ENCODE peak calls at places on chromosomes 11 and 22, in seven cellular contexts. O is foreskin fibroblast; K is IMR-90; F is cardiac fibroblast; J is activated CD4-positive, CD25-positive, alpha-beta regulatory T cell treated with anti-CD3 and anti-CD28 coated beads, Interleukin-2, amount 50 U/mL, for 72 hours; Z is stimulated activated CD8-positive, alpha-beta memory T cell treated with anti-CD3 and anti-CD28 coated beads, Interleukin-2, amount 100 ng/mL, for 1 hour; V is CD8-positive, alpha-beta T cell. N is an unnamed sample.

GRCh38 chr11:73439002-73439843 is 63.0 kb downstream of the RELT start:
- DNase-seq in O (peak), K (peak), F (no peak), J (no peak), Z (no peak), V (no peak), N (peak)

GRCh38 chr11:75717608-75718403 is at the start of gene MOGAT2:
- DNase-seq in O (no peak), K (no peak), F (no peak), J (no peak), Z (no peak), V (no peak), N (no peak)

GRCh38 chr11:75453916-75454655 is 21.1 kb upstream of the KLHL35 start:
- DNase-seq in O (no peak), K (peak), F (peak), J (no peak), Z (no peak), V (no peak), N (peak)

GRCh38 chr11:14673824-14674432 is 30.3 kb downstream of the PDE3B start:
- DNase-seq in O (peak), K (no peak), F (no peak), J (no peak), Z (no peak), V (no peak), N (peak)

GRCh38 chr11:45933131-45933821 is 10.8 kb downstream of the LARGE2 start:
- DNase-seq in O (no peak), K (peak), F (no peak), J (no peak), Z (no peak), V (no peak), N (no peak)

GRCh38 chr22:24450600-24450999 is 23.2 kb downstream of the ADORA2A start:
- DNase-seq in O (no peak), K (no peak), F (no peak), J (no peak), Z (no peak), V (no peak), N (no peak)

GRCh38 chr11:68313574-68314202 is 1.3 kb downstream of the LRP5 start:
- DNase-seq in O (no peak), K (peak), F (peak), J (no peak), Z (no peak), V (no peak), N (peak)

GRCh38 chr11:107857550-107858216 is 904 bp downstream of the SLC35F2 start:
- DNase-seq in O (no peak), K (peak), F (peak), J (no peak), Z (no peak), V (peak), N (peak)

GRCh38 chr11:70073881-70074371 is 4.2 kb upstream of the ANO1 start:
- DNase-seq in O (no peak), K (peak), F (peak), J (no peak), Z (no peak), V (no peak), N (no peak)

GRCh38 chr11:7869467-7869866 is 61.6 kb downstream of the OR10A6 start:
- DNase-seq in O (peak), K (no peak), F (peak), J (no peak), Z (no peak), V (no peak), N (no peak)

GRCh38 chr22:38924197-38924952 is 33.0 kb upstream of the APOBEC3A start:
- DNase-seq in O (peak), K (peak), F (peak), J (no peak), Z (no peak), V (no peak), N (peak)

GRCh38 chr22:20937031-20937793 is 20.0 kb downstream of the CRKL start:
- DNase-seq in O (no peak), K (no peak), F (no peak), J (no peak), Z (no peak), V (no peak), N (no peak)

GRCh38 chr11:83364500-83365059 is 78.4 kb upstream of the CCDC90B start:
- DNase-seq in O (no peak), K (no peak), F (no peak), J (no peak), Z (no peak), V (no peak), N (no peak)

GRCh38 chr11:70127653-70128434 is 49.7 kb downstream of the ANO1 start:
- DNase-seq in O (no peak), K (peak), F (peak), J (no peak), Z (no peak), V (no peak), N (no peak)

GRCh38 chr11:123300874-123301695 is 106.0 kb upstream of the CLMP start:
- DNase-seq in O (peak), K (peak), F (peak), J (no peak), Z (no peak), V (no peak), N (peak)

GRCh38 chr11:130480166-130480565 is 31.7 kb downstream of the ADAMTS15 start:
- DNase-seq in O (no peak), K (peak), F (peak), J (no peak), Z (no peak), V (no peak), N (no peak)

GRCh38 chr11:99505319-99505718 is 484.6 kb downstream of the CNTN5 start:
- DNase-seq in O (no peak), K (peak), F (peak), J (no peak), Z (no peak), V (no peak), N (peak)

GRCh38 chr22:49954991-49955580 is 5.5 kb upstream of the PIM3 start:
- DNase-seq in O (no peak), K (no peak), F (no peak), J (no peak), Z (no peak), V (no peak), N (no peak)

GRCh38 chr11:68495330-68495729 is 34.8 kb downstream of the PPP6R3 start:
- DNase-seq in O (no peak), K (no peak), F (no peak), J (no peak), Z (no peak), V (no peak), N (no peak)

GRCh38 chr11:67415501-67416304 is at the start of gene CARNS1:
- DNase-seq in O (no peak), K (no peak), F (no peak), J (no peak), Z (no peak), V (no peak), N (no peak)

GRCh38 chr11:27464155-27464759 is 8.3 kb downstream of the LGR4 start:
- DNase-seq in O (peak), K (peak), F (peak), J (no peak), Z (no peak), V (no peak), N (no peak)

GRCh38 chr11:112274007-112274783 is 13.5 kb upstream of the PLET1 start:
- DNase-seq in O (no peak), K (no peak), F (no peak), J (no peak), Z (no peak), V (no peak), N (no peak)

GRCh38 chr11:14073821-14074529 is 111.5 kb downstream of the SPON1 start:
- DNase-seq in O (peak), K (no peak), F (peak), J (no peak), Z (no peak), V (no peak), N (peak)

GRCh38 chr22:41445171-41446056 is 1.2 kb downstream of the TOB2 start:
- DNase-seq in O (no peak), K (no peak), F (peak), J (peak), Z (no peak), V (peak), N (no peak)

GRCh38 chr11:60767388-60767811 is 10.7 kb downstream of the MS4A15 start:
- DNase-seq in O (no peak), K (no peak), F (no peak), J (no peak), Z (no peak), V (no peak), N (no peak)

GRCh38 chr11:119782673-119783072 is 53.7 kb upstream of the NECTIN1 start:
- DNase-seq in O (no peak), K (peak), F (peak), J (no peak), Z (no peak), V (no peak), N (no peak)

GRCh38 chr11:62791501-62792192 is at the start of gene TMEM223:
- DNase-seq in O (peak), K (peak), F (peak), J (peak), Z (peak), V (peak), N (peak)

GRCh38 chr11:63670738-63671321 is 346 bp downstream of the ATL3 start:
- DNase-seq in O (peak), K (no peak), F (no peak), J (peak), Z (peak), V (peak), N (peak)

GRCh38 chr11:44596541-44597276 is 31.2 kb downstream of the CD82 start:
- DNase-seq in O (no peak), K (no peak), F (no peak), J (peak), Z (peak), V (peak), N (no peak)

GRCh38 chr11:17810736-17811135 is 76.2 kb downstream of the KCNC1 start:
- DNase-seq in O (peak), K (peak), F (peak), J (no peak), Z (no peak), V (no peak), N (peak)

GRCh38 chr22:50010676-50011446 is 1.7 kb downstream of the IL17REL start:
- DNase-seq in O (no peak), K (no peak), F (no peak), J (peak), Z (peak), V (no peak), N (no peak)

GRCh38 chr11:2933376-2934056 is 4.3 kb upstream of the PHLDA2 start:
- DNase-seq in O (peak), K (peak), F (peak), J (peak), Z (no peak), V (no peak), N (peak)

GRCh38 chr22:42297778-42298177 is 27.3 kb upstream of the TCF20 start:
- DNase-seq in O (no peak), K (no peak), F (no peak), J (no peak), Z (no peak), V (no peak), N (no peak)

GRCh38 chr22:49604732-49605302 is 222.9 kb downstream of the BRD1 start:
- DNase-seq in O (no peak), K (no peak), F (no peak), J (no peak), Z (no peak), V (no peak), N (no peak)

GRCh38 chr11:117925198-117925925 is 3.8 kb downstream of the TMPRSS13 start:
- DNase-seq in O (no peak), K (no peak), F (no peak), J (no peak), Z (no peak), V (no peak), N (no peak)

GRCh38 chr22:27032121-27032761 is 374.9 kb downstream of the MIAT start:
- DNase-seq in O (no peak), K (no peak), F (no peak), J (no peak), Z (no peak), V (no peak), N (no peak)

GRCh38 chr11:130024356-130024755 is 21.7 kb upstream of the PRDM10 start:
- DNase-seq in O (peak), K (no peak), F (no peak), J (no peak), Z (no peak), V (no peak), N (no peak)

GRCh38 chr11:75174348-75174747 is 23.4 kb downstream of the SLCO2B1 start:
- DNase-seq in O (no peak), K (no peak), F (no peak), J (no peak), Z (no peak), V (no peak), N (no peak)

N was measured in fibroblast of gingiva.